ENCODE peak calls at places on chromosome 19, in five cellular contexts. A is left ventricle myocardium inferior; T is stimulated activated naive CD4-positive, alpha-beta T cell; F is mucosa of gallbladder; D is MCF 10A. Y is an unnamed sample.

GRCh38 chr19:45499196-45500180 is 1.2 kb downstream of the PPM1N start:
- DNase-seq in A (no peak), T (peak), D (peak), F (peak), Y (peak)

GRCh38 chr19:39737929-39738328 is at the start of gene CLC:
- DNase-seq in T (no peak), A (no peak), F (no peak), D (no peak), Y (no peak)

GRCh38 chr19:18251587-18252369 is 22.5 kb downstream of the IQCN start:
- DNase-seq in F (peak), D (peak), T (peak), A (peak), Y (peak)

GRCh38 chr19:1851581-1852293 is 3.5 kb upstream of the REXO1 start:
- DNase-seq in D (no peak), F (no peak), A (no peak), T (peak), Y (peak)

GRCh38 chr19:802888-803561 is 5.8 kb downstream of the PTBP1 start:
- DNase-seq in T (no peak), F (no peak), D (no peak), A (no peak), Y (no peak)

GRCh38 chr19:27392027-27392632 is 1820.8 kb downstream of the UQCRFS1 start:
- DNase-seq in D (no peak), T (no peak), A (peak), F (no peak), Y (no peak)

GRCh38 chr19:43784981-43785808 is 4.4 kb upstream of the KCNN4 start:
- DNase-seq in A (no peak), F (peak), D (peak), T (peak), Y (peak)

GRCh38 chr19:4575267-4575793 is 15.8 kb upstream of the SEMA6B start:
- DNase-seq in T (no peak), A (peak), D (peak), F (no peak), Y (no peak)

GRCh38 chr19:27776020-27776419 is 1436.9 kb downstream of the UQCRFS1 start:
- DNase-seq in F (no peak), D (peak), T (no peak), A (no peak), Y (no peak)

GRCh38 chr19:49878744-49879070 is 1.2 kb downstream of the TBC1D17 start:
- DNase-seq in A (no peak), D (no peak), F (no peak), T (no peak), Y (no peak)

GRCh38 chr19:20103091-20103501 is 25.3 kb downstream of the ZNF90 start:
- DNase-seq in F (no peak), D (no peak), T (no peak), A (no peak), Y (no peak)

GRCh38 chr19:1365306-1365963 is 18.3 kb upstream of the NDUFS7 start:
- DNase-seq in D (no peak), T (no peak), A (no peak), F (no peak), Y (no peak)

GRCh38 chr19:33673258-33673875 is 51.6 kb downstream of the CHST8 start:
- DNase-seq in T (no peak), F (no peak), A (no peak), D (no peak), Y (no peak)

GRCh38 chr19:48400018-48400742 is 6.7 kb downstream of the GRIN2D start:
- DNase-seq in F (peak), A (peak), D (peak), T (peak), Y (no peak)

GRCh38 chr19:35764432-35765315 is 6.7 kb downstream of the PROSER3 start:
- DNase-seq in D (no peak), T (no peak), F (no peak), A (no peak), Y (no peak)

GRCh38 chr19:17406039-17406886 is 833 bp upstream of the BST2 start:
- DNase-seq in T (no peak), D (peak), F (no peak), A (no peak), Y (no peak)

GRCh38 chr19:28307460-28307859 is 905.5 kb downstream of the UQCRFS1 start:
- DNase-seq in T (no peak), D (no peak), A (no peak), F (no peak), Y (no peak)

GRCh38 chr19:46803555-46803954 is 15.2 kb upstream of the SLC1A5 start:
- DNase-seq in T (no peak), A (no peak), F (no peak), D (no peak), Y (no peak)

GRCh38 chr19:13848811-13849241 is 28.1 kb upstream of the NANOS3 start:
- DNase-seq in T (no peak), F (no peak), A (no peak), D (no peak), Y (no peak)

GRCh38 chr19:29524912-29525870 is 603 bp upstream of the VSTM2B start:
- DNase-seq in F (no peak), T (no peak), D (no peak), A (peak), Y (no peak)

GRCh38 chr19:40608957-40609356 is 7.8 kb downstream of the LTBP4 start:
- DNase-seq in F (no peak), A (no peak), T (no peak), D (no peak), Y (no peak)

GRCh38 chr19:6697291-6697690 is 23.2 kb downstream of the C3 start:
- DNase-seq in F (no peak), A (no peak), D (no peak), T (no peak), Y (no peak)

GRCh38 chr19:21143846-21144245 is 2.0 kb downstream of the ZNF431 start:
- DNase-seq in F (no peak), D (peak), T (no peak), A (no peak), Y (no peak)

GRCh38 chr19:23071087-23071511 is 45.7 kb upstream of the ZNF730 start:
- DNase-seq in D (no peak), F (peak), T (no peak), A (peak), Y (no peak)

GRCh38 chr19:55667958-55668357 is 7.1 kb upstream of the EPN1 start:
- DNase-seq in A (no peak), F (peak), D (no peak), T (no peak), Y (no peak)

GRCh38 chr19:48611872-48612271 is 3.0 kb downstream of the FAM83E start:
- DNase-seq in A (no peak), D (no peak), F (no peak), T (no peak), Y (no peak)

GRCh38 chr19:35120898-35121297 is 5.3 kb downstream of the FXYD3 start:
- DNase-seq in F (no peak), T (no peak), A (no peak), D (peak), Y (no peak)

GRCh38 chr19:49592486-49593232 is 1.7 kb downstream of the PRR12 start:
- DNase-seq in D (peak), A (no peak), F (no peak), T (peak), Y (no peak)

GRCh38 chr19:50486823-50487515 is 10.3 kb upstream of the GARIN5A start:
- DNase-seq in D (peak), A (no peak), F (no peak), T (peak), Y (no peak)

GRCh38 chr19:38849746-38850230 is at the start of gene HNRNPL:
- DNase-seq in D (no peak), A (no peak), T (peak), F (no peak), Y (peak)